ENCODE peak calls at places on chromosomes 6 and 20, in seven cellular contexts. One of them, this sample, is unnamed.

GRCh38 chr20:63321148-63321831 is 28.3 kb downstream of the COL20A1 start:
- DNase-seq in small intestine: no peak
- DNase-seq in stimulated activated CD8-positive, alpha-beta memory T cell treated with anti-CD3 and anti-CD28 coated beads, Interleukin-15, amount 100 ng/mL, for 24 hours: no peak
- DNase-seq in KG1: no peak
- DNase-seq in right lobe of liver: peak; percentile 16
- DNase-seq in activated CD8-positive, alpha-beta memory T cell treated with anti-CD3 and anti-CD28 coated beads, Interleukin-2, amount 10 ng/mL, durations not matched to agents 7 days and 5 days: no peak
- DNase-seq in epithelial cell of esophagus: no peak
- DNase-seq in this sample: no peak

GRCh38 chr20:41854765-41855164 is 236.6 kb upstream of the CHD6 start:
- DNase-seq in epithelial cell of esophagus: peak; percentile 37
- DNase-seq in activated CD8-positive, alpha-beta memory T cell treated with anti-CD3 and anti-CD28 coated beads, Interleukin-2, amount 10 ng/mL, durations not matched to agents 7 days and 5 days: no peak
- DNase-seq in right lobe of liver: no peak
- DNase-seq in KG1: no peak
- DNase-seq in stimulated activated CD8-positive, alpha-beta memory T cell treated with anti-CD3 and anti-CD28 coated beads, Interleukin-15, amount 100 ng/mL, for 24 hours: no peak
- DNase-seq in small intestine: peak; percentile 3
- DNase-seq in this sample: no peak

GRCh38 chr6:110612298-110612697 is 135.9 kb upstream of the SLC22A16 start:
- DNase-seq in epithelial cell of esophagus: no peak
- DNase-seq in KG1: no peak
- DNase-seq in activated CD8-positive, alpha-beta memory T cell treated with anti-CD3 and anti-CD28 coated beads, Interleukin-2, amount 10 ng/mL, durations not matched to agents 7 days and 5 days: no peak
- DNase-seq in right lobe of liver: no peak
- DNase-seq in small intestine: no peak
- DNase-seq in stimulated activated CD8-positive, alpha-beta memory T cell treated with anti-CD3 and anti-CD28 coated beads, Interleukin-15, amount 100 ng/mL, for 24 hours: no peak
- DNase-seq in this sample: no peak

GRCh38 chr6:159107451-159108260 is 61.5 kb upstream of the FNDC1 start:
- DNase-seq in small intestine: peak; percentile 38
- DNase-seq in stimulated activated CD8-positive, alpha-beta memory T cell treated with anti-CD3 and anti-CD28 coated beads, Interleukin-15, amount 100 ng/mL, for 24 hours: no peak
- DNase-seq in right lobe of liver: no peak
- DNase-seq in epithelial cell of esophagus: no peak
- DNase-seq in activated CD8-positive, alpha-beta memory T cell treated with anti-CD3 and anti-CD28 coated beads, Interleukin-2, amount 10 ng/mL, durations not matched to agents 7 days and 5 days: peak; percentile 78
- DNase-seq in KG1: peak; percentile 27
- DNase-seq in this sample: no peak

GRCh38 chr6:116352515-116353471 is 18.0 kb upstream of the DSE start:
- DNase-seq in activated CD8-positive, alpha-beta memory T cell treated with anti-CD3 and anti-CD28 coated beads, Interleukin-2, amount 10 ng/mL, durations not matched to agents 7 days and 5 days: no peak
- DNase-seq in epithelial cell of esophagus: peak; percentile 61
- DNase-seq in small intestine: no peak
- DNase-seq in right lobe of liver: no peak
- DNase-seq in stimulated activated CD8-positive, alpha-beta memory T cell treated with anti-CD3 and anti-CD28 coated beads, Interleukin-15, amount 100 ng/mL, for 24 hours: no peak
- DNase-seq in KG1: no peak
- DNase-seq in this sample: no peak

GRCh38 chr6:107032051-107032450 is 4.1 kb downstream of the MTRES1 start:
- DNase-seq in right lobe of liver: no peak
- DNase-seq in stimulated activated CD8-positive, alpha-beta memory T cell treated with anti-CD3 and anti-CD28 coated beads, Interleukin-15, amount 100 ng/mL, for 24 hours: no peak
- DNase-seq in epithelial cell of esophagus: peak; percentile 55
- DNase-seq in KG1: no peak
- DNase-seq in activated CD8-positive, alpha-beta memory T cell treated with anti-CD3 and anti-CD28 coated beads, Interleukin-2, amount 10 ng/mL, durations not matched to agents 7 days and 5 days: no peak
- DNase-seq in small intestine: no peak
- DNase-seq in this sample: no peak

GRCh38 chr6:12296255-12296573 is 6.1 kb downstream of the EDN1 start:
- DNase-seq in right lobe of liver: no peak
- DNase-seq in activated CD8-positive, alpha-beta memory T cell treated with anti-CD3 and anti-CD28 coated beads, Interleukin-2, amount 10 ng/mL, durations not matched to agents 7 days and 5 days: no peak
- DNase-seq in small intestine: peak; percentile 91
- DNase-seq in stimulated activated CD8-positive, alpha-beta memory T cell treated with anti-CD3 and anti-CD28 coated beads, Interleukin-15, amount 100 ng/mL, for 24 hours: no peak
- DNase-seq in KG1: no peak
- DNase-seq in epithelial cell of esophagus: peak; percentile 87
- DNase-seq in this sample: no peak

GRCh38 chr6:44800171-44800671 is 412.7 kb downstream of the CDC5L start:
- DNase-seq in right lobe of liver: no peak
- DNase-seq in KG1: no peak
- DNase-seq in activated CD8-positive, alpha-beta memory T cell treated with anti-CD3 and anti-CD28 coated beads, Interleukin-2, amount 10 ng/mL, durations not matched to agents 7 days and 5 days: no peak
- DNase-seq in stimulated activated CD8-positive, alpha-beta memory T cell treated with anti-CD3 and anti-CD28 coated beads, Interleukin-15, amount 100 ng/mL, for 24 hours: no peak
- DNase-seq in epithelial cell of esophagus: peak; percentile 51
- DNase-seq in small intestine: peak; percentile 39
- DNase-seq in this sample: no peak

GRCh38 chr6:157557541-157557940 is 176.6 kb downstream of the ZDHHC14 start:
- DNase-seq in right lobe of liver: no peak
- DNase-seq in activated CD8-positive, alpha-beta memory T cell treated with anti-CD3 and anti-CD28 coated beads, Interleukin-2, amount 10 ng/mL, durations not matched to agents 7 days and 5 days: peak; percentile 70
- DNase-seq in epithelial cell of esophagus: no peak
- DNase-seq in small intestine: peak; percentile 47
- DNase-seq in stimulated activated CD8-positive, alpha-beta memory T cell treated with anti-CD3 and anti-CD28 coated beads, Interleukin-15, amount 100 ng/mL, for 24 hours: no peak
- DNase-seq in KG1: no peak
- DNase-seq in this sample: peak; percentile 72

GRCh38 chr6:149065658-149066556 is 251.6 kb upstream of the TAB2 start:
- DNase-seq in activated CD8-positive, alpha-beta memory T cell treated with anti-CD3 and anti-CD28 coated beads, Interleukin-2, amount 10 ng/mL, durations not matched to agents 7 days and 5 days: peak; percentile 70
- DNase-seq in stimulated activated CD8-positive, alpha-beta memory T cell treated with anti-CD3 and anti-CD28 coated beads, Interleukin-15, amount 100 ng/mL, for 24 hours: no peak
- DNase-seq in epithelial cell of esophagus: no peak
- DNase-seq in KG1: peak; percentile 43
- DNase-seq in right lobe of liver: no peak
- DNase-seq in small intestine: peak; percentile 64
- DNase-seq in this sample: peak; percentile 69

GRCh38 chr6:147834377-147834776 is 325.9 kb downstream of the SAMD5 start:
- DNase-seq in right lobe of liver: no peak
- DNase-seq in small intestine: no peak
- DNase-seq in epithelial cell of esophagus: no peak
- DNase-seq in stimulated activated CD8-positive, alpha-beta memory T cell treated with anti-CD3 and anti-CD28 coated beads, Interleukin-15, amount 100 ng/mL, for 24 hours: no peak
- DNase-seq in activated CD8-positive, alpha-beta memory T cell treated with anti-CD3 and anti-CD28 coated beads, Interleukin-2, amount 10 ng/mL, durations not matched to agents 7 days and 5 days: no peak
- DNase-seq in KG1: no peak
- DNase-seq in this sample: no peak

GRCh38 chr6:4672772-4673171 is 103.4 kb upstream of the CDYL start:
- DNase-seq in small intestine: no peak
- DNase-seq in activated CD8-positive, alpha-beta memory T cell treated with anti-CD3 and anti-CD28 coated beads, Interleukin-2, amount 10 ng/mL, durations not matched to agents 7 days and 5 days: no peak
- DNase-seq in right lobe of liver: no peak
- DNase-seq in epithelial cell of esophagus: no peak
- DNase-seq in KG1: no peak
- DNase-seq in stimulated activated CD8-positive, alpha-beta memory T cell treated with anti-CD3 and anti-CD28 coated beads, Interleukin-15, amount 100 ng/mL, for 24 hours: no peak
- DNase-seq in this sample: no peak